ENCODE peak calls at places on chromosomes 5 and 9, in nine cellular contexts. Q, F, Z, D, B, J, A, Y and T are unnamed samples.

GRCh38 chr9:137146527-137146918 is 7.6 kb downstream of the GRIN1 start:
- DNase-seq in Q (no peak), F (no peak), Z (no peak), D (no peak), B (no peak), J (peak), A (no peak), Y (no peak), T (no peak)

GRCh38 chr5:181204561-181205401 is at the start of gene TRIM7:
- DNase-seq in Q (no peak), F (no peak), Z (no peak), D (no peak), B (no peak), J (peak), A (no peak), Y (peak), T (no peak)

GRCh38 chr5:74186351-74187315 is 453.9 kb downstream of the ENC1 start:
- DNase-seq in Q (no peak), F (no peak), Z (no peak), D (no peak), B (no peak), J (no peak), A (no peak), Y (no peak), T (no peak)

GRCh38 chr5:72525816-72526215 is 18.6 kb upstream of the ZNF366 start:
- DNase-seq in Q (no peak), F (no peak), Z (no peak), D (no peak), B (peak), J (no peak), A (no peak), Y (no peak), T (no peak)

GRCh38 chr5:68544656-68545565 is 329.4 kb downstream of the PIK3R1 start:
- DNase-seq in Q (no peak), F (no peak), Z (no peak), D (no peak), B (no peak), J (no peak), A (no peak), Y (no peak), T (no peak)

GRCh38 chr9:76987594-76988200 is 31.8 kb upstream of the FOXB2 start:
- DNase-seq in Q (no peak), F (no peak), Z (no peak), D (no peak), B (no peak), J (peak), A (peak), Y (no peak), T (no peak)

GRCh38 chr9:27505744-27506161 is 18.3 kb upstream of the IFNK start:
- DNase-seq in Q (no peak), F (no peak), Z (no peak), D (no peak), B (no peak), J (no peak), A (no peak), Y (no peak), T (no peak)

GRCh38 chr9:35909687-35910612 is 660 bp downstream of the SPAAR start:
- DNase-seq in Q (no peak), F (no peak), Z (no peak), D (no peak), B (no peak), J (no peak), A (no peak), Y (no peak), T (no peak)

GRCh38 chr9:108612510-108612909 is 243.3 kb downstream of the ACTL7B start:
- DNase-seq in Q (no peak), F (no peak), Z (no peak), D (no peak), B (no peak), J (no peak), A (no peak), Y (no peak), T (no peak)

GRCh38 chr5:172444110-172444510 is 10.2 kb downstream of the SH3PXD2B start:
- DNase-seq in Q (no peak), F (no peak), Z (no peak), D (no peak), B (no peak), J (no peak), A (no peak), Y (no peak), T (no peak)

GRCh38 chr9:28801144-28801799 is 1228.0 kb upstream of the C9orf72 start:
- DNase-seq in Q (no peak), F (no peak), Z (no peak), D (no peak), B (no peak), J (no peak), A (no peak), Y (no peak), T (no peak)

GRCh38 chr9:100099722-100100042 is 639 bp downstream of the INVS start:
- DNase-seq in Q (no peak), F (no peak), Z (no peak), D (no peak), B (no peak), J (peak), A (peak), Y (peak), T (no peak)

GRCh38 chr9:37017546-37017945 is 16.5 kb downstream of the PAX5 start:
- DNase-seq in Q (no peak), F (no peak), Z (no peak), D (no peak), B (no peak), J (no peak), A (no peak), Y (no peak), T (no peak)

GRCh38 chr9:89874351-89875321 is 269.8 kb downstream of the GADD45G start:
- DNase-seq in Q (no peak), F (no peak), Z (no peak), D (no peak), B (no peak), J (no peak), A (no peak), Y (peak), T (no peak)

GRCh38 chr9:129938291-129938979 is 103.2 kb downstream of the USP20 start:
- DNase-seq in Q (no peak), F (no peak), Z (no peak), D (no peak), B (no peak), J (peak), A (no peak), Y (no peak), T (no peak)

GRCh38 chr5:53479656-53480473 is 564 bp upstream of the FST start:
- DNase-seq in Q (no peak), F (no peak), Z (no peak), D (no peak), B (peak), J (peak), A (no peak), Y (peak), T (no peak)

GRCh38 chr5:132263548-132264261 is 6.2 kb downstream of the PDLIM4 start:
- DNase-seq in Q (peak), F (no peak), Z (no peak), D (no peak), B (peak), J (no peak), A (no peak), Y (peak), T (no peak)

GRCh38 chr5:36384845-36385244 is 83.1 kb upstream of the RANBP3L start:
- DNase-seq in Q (no peak), F (no peak), Z (no peak), D (no peak), B (no peak), J (no peak), A (no peak), Y (no peak), T (no peak)

GRCh38 chr9:79693750-79694149 is 122.0 kb downstream of the TLE4 start:
- DNase-seq in Q (no peak), F (no peak), Z (no peak), D (no peak), B (no peak), J (no peak), A (no peak), Y (no peak), T (no peak)

GRCh38 chr5:136132087-136132486 is 558 bp upstream of the SMAD5 start:
- DNase-seq in Q (no peak), F (no peak), Z (no peak), D (no peak), B (no peak), J (peak), A (no peak), Y (peak), T (no peak)

GRCh38 chr5:158639876-158640570 is 459.7 kb downstream of the EBF1 start:
- DNase-seq in Q (no peak), F (no peak), Z (no peak), D (no peak), B (peak), J (no peak), A (no peak), Y (no peak), T (no peak)

GRCh38 chr5:76521240-76521758 is 101.9 kb downstream of the F2RL2 start:
- DNase-seq in Q (no peak), F (no peak), Z (no peak), D (no peak), B (no peak), J (no peak), A (no peak), Y (no peak), T (no peak)

GRCh38 chr5:33281507-33281906 is 159.3 kb upstream of the TARS1 start:
- DNase-seq in Q (no peak), F (no peak), Z (no peak), D (no peak), B (no peak), J (no peak), A (no peak), Y (no peak), T (no peak)

GRCh38 chr5:438481-438981 is 4.4 kb upstream of the EXOC3 start:
- DNase-seq in Q (no peak), F (no peak), Z (no peak), D (no peak), B (no peak), J (no peak), A (no peak), Y (peak), T (no peak)

GRCh38 chr9:70924380-70924779 is 197.0 kb downstream of the TRPM3 start:
- DNase-seq in Q (no peak), F (no peak), Z (no peak), D (no peak), B (no peak), J (no peak), A (no peak), Y (no peak), T (no peak)

GRCh38 chr5:178357127-178357526 is 124.5 kb upstream of the PHYKPL start:
- DNase-seq in Q (no peak), F (no peak), Z (no peak), D (no peak), B (no peak), J (peak), A (no peak), Y (no peak), T (no peak)

GRCh38 chr5:111158105-111158744 is 66.0 kb upstream of the CAMK4 start:
- DNase-seq in Q (peak), F (peak), Z (peak), D (peak), B (peak), J (peak), A (peak), Y (peak), T (peak)